ENCODE peak calls at places on chromosomes 7 and 10, in nine cellular contexts. L, R, M, J, B, Z, D, V and E are unnamed samples. For H3K27me3, the result is how much of the 10 kb centered on the place peaks cover.

GRCh38 chr7:84002348-84002747 is 192.2 kb downstream of the SEMA3A start:
- DNase-seq in L (no peak), R (no peak), M (peak), J (no peak), B (no peak), Z (no peak), D (no peak), V (no peak), E (no peak)

GRCh38 chr7:135710417-135711138 is 17.4 kb downstream of the SLC13A4 start:
- DNase-seq in L (no peak), R (no peak), M (peak), J (peak), B (no peak), Z (no peak), D (no peak), V (peak), E (no peak)

GRCh38 chr7:149317986-149318672 is 56.1 kb downstream of the ZNF783 start:
- DNase-seq in L (no peak), R (no peak), M (peak), J (no peak), B (no peak), Z (no peak), D (no peak), V (no peak), E (no peak)

GRCh38 chr7:45588466-45588865 is 14.3 kb downstream of the ADCY1 start:
- DNase-seq in L (peak), R (peak), M (no peak), J (no peak), B (no peak), Z (no peak), D (no peak), V (no peak), E (no peak)

GRCh38 chr10:96402417-96403305 is 43.9 kb upstream of the OPALIN start:
- DNase-seq in L (peak), R (no peak), M (peak), J (no peak), B (no peak), Z (no peak), D (no peak), V (no peak), E (no peak)

GRCh38 chr7:158419238-158419785 is 168.3 kb downstream of the PTPRN2 start:
- DNase-seq in L (no peak), R (no peak), M (no peak), J (no peak), B (no peak), Z (no peak), D (no peak), V (no peak), E (no peak)

GRCh38 chr10:79347226-79347893 is at the start of gene PPIF:
- DNase-seq in L (peak), R (peak), M (peak), J (peak), B (peak), Z (peak), D (peak), V (peak), E (peak)

GRCh38 chr10:48696535-48696873 is 11.8 kb downstream of the WDFY4 start:
- DNase-seq in L (no peak), R (no peak), M (no peak), J (no peak), B (no peak), Z (no peak), D (no peak), V (no peak), E (no peak)

GRCh38 chr7:2540641-2541051 is 14.7 kb downstream of the BRAT1 start:
- DNase-seq in L (peak), R (no peak), M (no peak), J (peak), B (no peak), Z (no peak), D (no peak), V (no peak), E (no peak)

GRCh38 chr7:112892263-112892662 is 102.1 kb upstream of the TMEM168 start:
- DNase-seq in L (no peak), R (no peak), M (no peak), J (no peak), B (no peak), Z (no peak), D (no peak), V (no peak), E (no peak)

GRCh38 chr7:18426564-18427226 is 68.9 kb upstream of the HDAC9 start:
- DNase-seq in L (no peak), R (no peak), M (no peak), J (no peak), B (no peak), Z (peak), D (peak), V (no peak), E (no peak)

GRCh38 chr10:51215956-51216834 is 141.9 kb downstream of the PRKG1 start:
- DNase-seq in L (no peak), R (no peak), M (no peak), J (no peak), B (no peak), Z (no peak), D (no peak), V (no peak), E (no peak)

GRCh38 chr10:69446650-69447151 is 4.6 kb upstream of the TSPAN15 start:
- DNase-seq in L (no peak), R (no peak), M (no peak), J (no peak), B (peak), Z (peak), D (peak), V (peak), E (no peak)

GRCh38 chr7:43872401-43873165 is 3.3 kb upstream of the MRPS24 start:
- DNase-seq in L (no peak), R (peak), M (no peak), J (peak), B (no peak), Z (no peak), D (no peak), V (no peak), E (no peak)

GRCh38 chr7:41754046-41754445 is 51.2 kb upstream of the INHBA start:
- DNase-seq in L (no peak), R (no peak), M (no peak), J (no peak), B (no peak), Z (no peak), D (no peak), V (no peak), E (no peak)

GRCh38 chr7:158428842-158429753 is 158.5 kb downstream of the PTPRN2 start:
- DNase-seq in L (no peak), R (peak), M (no peak), J (peak), B (no peak), Z (no peak), D (no peak), V (no peak), E (no peak)

GRCh38 chr10:12518024-12518423 is 168.7 kb downstream of the CAMK1D start:
- DNase-seq in L (no peak), R (no peak), M (no peak), J (no peak), B (no peak), Z (no peak), D (no peak), V (no peak), E (no peak)

GRCh38 chr10:66827353-66827752 is 98.5 kb upstream of the LRRTM3 start:
- DNase-seq in L (no peak), R (no peak), M (no peak), J (no peak), B (peak), Z (no peak), D (no peak), V (no peak), E (no peak)

GRCh38 chr10:77011823-77012566 is 625.6 kb downstream of the KCNMA1 start:
- DNase-seq in L (no peak), R (no peak), M (no peak), J (no peak), B (no peak), Z (no peak), D (no peak), V (no peak), E (no peak)

GRCh38 chr7:19522486-19522885 is 186.4 kb downstream of the POLR1F start:
- DNase-seq in L (no peak), R (no peak), M (no peak), J (no peak), B (no peak), Z (no peak), D (no peak), V (no peak), E (no peak)

GRCh38 chr10:128274938-128275337 is 148.7 kb upstream of the MKI67 start:
- DNase-seq in L (no peak), R (no peak), M (no peak), J (no peak), B (no peak), Z (no peak), D (no peak), V (no peak), E (no peak)

GRCh38 chr7:156903232-156903909 is 10.4 kb upstream of the LMBR1 start:
- DNase-seq in L (no peak), R (peak), M (no peak), J (no peak), B (peak), Z (no peak), D (peak), V (peak), E (peak)

GRCh38 chr10:94757916-94758315 is 4.6 kb upstream of the CYP2C19 start:
- DNase-seq in L (no peak), R (no peak), M (peak), J (no peak), B (no peak), Z (no peak), D (no peak), V (no peak), E (no peak)

GRCh38 chr7:30921540-30921930 is 9.9 kb downstream of the AQP1 start:
- DNase-seq in L (peak), R (peak), M (no peak), J (peak), B (no peak), Z (no peak), D (no peak), V (no peak), E (no peak)

GRCh38 chr7:351681-352480 is 61.9 kb downstream of the FOXL3 start:
- DNase-seq in L (no peak), R (no peak), M (no peak), J (no peak), B (no peak), Z (no peak), D (no peak), V (no peak), E (no peak)

GRCh38 chr10:69180525-69181204 is 631 bp downstream of the SUPV3L1 start:
- DNase-seq in L (no peak), R (no peak), M (peak), J (no peak), B (no peak), Z (no peak), D (no peak), V (no peak), E (no peak)

GRCh38 chr10:12631787-12632562 is 282.6 kb downstream of the CAMK1D start:
- DNase-seq in L (no peak), R (no peak), M (no peak), J (no peak), B (no peak), Z (no peak), D (no peak), V (peak), E (no peak)

GRCh38 chr7:116610210-116610609 is 61.8 kb upstream of the MET start:
- DNase-seq in L (no peak), R (no peak), M (no peak), J (no peak), B (no peak), Z (no peak), D (peak), V (no peak), E (no peak)

GRCh38 chr10:20247858-20248257 is 431.6 kb downstream of the PLXDC2 start:
- DNase-seq in L (no peak), R (no peak), M (no peak), J (no peak), B (no peak), Z (no peak), D (no peak), V (no peak), E (no peak)

GRCh38 chr10:93573051-93573909 is 6.8 kb downstream of the FFAR4 start:
- DNase-seq in L (no peak), R (no peak), M (no peak), J (no peak), B (no peak), Z (no peak), D (no peak), V (no peak), E (no peak)

GRCh38 chr7:35379481-35379880 is 125.6 kb upstream of the TBX20 start:
- DNase-seq in L (no peak), R (no peak), M (no peak), J (no peak), B (no peak), Z (no peak), D (no peak), V (no peak), E (no peak)

GRCh38 chr10:132193907-132194552 is 7.3 kb downstream of the DPYSL4 start:
- DNase-seq in L (no peak), R (peak), M (no peak), J (no peak), B (no peak), Z (no peak), D (no peak), V (peak), E (no peak)

GRCh38 chr7:141027043-141027442 is 12.3 kb upstream of the MRPS33 start:
- DNase-seq in L (no peak), R (no peak), M (peak), J (no peak), B (no peak), Z (no peak), D (no peak), V (no peak), E (no peak)

GRCh38 chr7:114413741-114414140 is 874 bp upstream of the FOXP2 start:
- DNase-seq in L (no peak), R (no peak), M (no peak), J (no peak), B (no peak), Z (no peak), D (no peak), V (no peak), E (no peak)

GRCh38 chr10:15290150-15290549 is 80.9 kb downstream of the FAM171A1 start:
- DNase-seq in L (peak), R (no peak), M (no peak), J (no peak), B (no peak), Z (no peak), D (no peak), V (no peak), E (no peak)

GRCh38 chr10:93063977-93064660 is 3.5 kb downstream of the CYP26C1 start:
- DNase-seq in L (no peak), R (no peak), M (no peak), J (no peak), B (no peak), Z (no peak), D (no peak), V (no peak), E (no peak)

GRCh38 chr10:101260764-101261341 is 31.6 kb upstream of the LBX1 start:
- DNase-seq in L (no peak), R (no peak), M (peak), J (no peak), B (no peak), Z (no peak), D (no peak), V (no peak), E (no peak)

DNA sequence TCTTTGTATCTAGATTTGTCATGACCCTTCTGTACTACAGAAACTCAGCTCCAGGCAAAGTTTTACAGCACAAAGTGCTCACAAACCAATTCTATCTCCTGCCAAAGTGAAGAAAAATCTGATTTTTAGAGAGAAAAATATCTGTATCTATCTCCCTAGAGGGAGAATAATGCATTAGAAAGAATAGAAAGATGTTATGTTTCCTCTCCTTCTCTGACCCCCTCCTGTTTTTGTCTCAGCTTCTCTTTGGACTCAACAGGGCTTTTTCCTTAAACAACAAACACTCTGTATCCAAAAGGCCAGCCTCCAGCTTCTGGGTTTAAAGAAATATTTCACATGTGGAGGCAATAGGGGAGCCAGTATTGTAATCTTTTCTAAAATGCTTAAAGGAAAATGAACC is 627.4 kb downstream of the REEP3 start:
- DNase-seq in L (no peak), R (no peak), M (no peak), J (no peak), B (no peak), Z (no peak), D (no peak), V (no peak), E (no peak)
- TF ChIP-seq POLR2AphosphoS5 in L (no peak), R (no peak), M (no peak), J (no peak), B (no peak), Z (no peak), D (no peak), V (no peak), E (no peak)

GRCh38 chr7:1431226-1431625 is 28.0 kb downstream of the MICALL2 start:
- DNase-seq in L (no peak), R (no peak), M (no peak), J (no peak), B (no peak), Z (no peak), D (no peak), V (no peak), E (no peak)
- H3K27me3 ChIP-seq in L (half or more), R (under half), M (under half), J (under half), B (under half), Z (under half), D (under half), V (under half), E (under half)

DNA sequence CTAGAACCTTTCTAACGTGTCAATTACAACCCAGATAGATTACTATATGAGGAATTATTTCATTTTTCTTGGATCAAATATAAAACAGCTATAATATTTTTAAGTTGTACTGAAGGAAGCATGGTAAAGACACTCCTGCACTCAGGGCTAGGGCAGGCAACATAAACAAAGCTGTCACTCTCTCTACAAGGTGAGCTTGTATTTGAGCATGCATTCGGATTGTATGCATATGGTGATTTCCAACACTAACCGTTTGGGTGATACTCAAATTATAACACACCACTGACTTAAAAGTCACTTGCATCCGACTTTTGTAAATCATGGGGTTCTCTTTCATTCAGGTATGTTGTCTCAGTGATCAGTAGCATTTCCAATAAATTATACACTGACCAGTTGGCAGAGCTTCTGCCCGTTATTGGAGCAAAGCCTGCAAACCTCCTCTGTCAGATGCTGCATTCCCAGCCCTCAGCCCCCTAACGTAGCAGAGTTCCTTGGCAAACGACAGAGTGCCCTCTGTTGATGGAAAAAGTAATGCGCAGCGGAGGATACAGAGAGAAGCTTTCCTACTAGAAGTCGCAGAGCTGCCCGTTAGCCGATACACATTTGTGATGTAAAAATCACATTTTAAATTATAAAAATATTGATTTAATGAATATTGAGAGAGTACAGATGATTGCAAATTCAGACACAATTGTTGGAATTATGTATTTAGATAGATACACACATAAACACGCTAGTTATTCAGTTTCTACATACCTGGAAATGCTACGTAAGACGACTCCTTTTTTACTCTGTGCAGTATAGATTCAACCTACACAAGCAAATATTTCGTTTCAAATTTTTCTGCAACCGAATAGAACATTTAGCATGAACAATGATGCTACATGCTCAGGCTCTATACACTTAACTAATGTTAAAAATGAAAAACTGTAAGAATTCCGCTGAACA is 173.9 kb upstream of the SP4 start:
- DNase-seq in L (no peak), R (no peak), M (peak), J (peak), B (peak), Z (peak), D (peak), V (peak), E (peak)
- TF ChIP-seq CTCF in L (peak), R (peak), M (peak), J (peak), B (peak), Z (peak), D (peak), V (peak), E (peak)

GRCh38 chr7:69130421-69130820 is 467.9 kb upstream of the AUTS2 start:
- DNase-seq in L (no peak), R (no peak), M (no peak), J (no peak), B (no peak), Z (no peak), D (no peak), V (no peak), E (no peak)

GRCh38 chr7:69129524-69129923 is 468.8 kb upstream of the AUTS2 start:
- DNase-seq in L (no peak), R (no peak), M (no peak), J (no peak), B (no peak), Z (no peak), D (no peak), V (no peak), E (no peak)

GRCh38 chr7:69123003-69123402 is 475.3 kb upstream of the AUTS2 start:
- DNase-seq in L (no peak), R (no peak), M (no peak), J (no peak), B (no peak), Z (no peak), D (no peak), V (no peak), E (no peak)

GRCh38 chr7:69126896-69127479 is 471.3 kb upstream of the AUTS2 start:
- DNase-seq in L (no peak), R (no peak), M (no peak), J (no peak), B (no peak), Z (no peak), D (no peak), V (no peak), E (no peak)
- TF ChIP-seq POLR2AphosphoS5 in L (no peak), R (no peak), M (no peak), J (no peak), B (no peak), Z (no peak), D (no peak), V (no peak), E (no peak)

GRCh38 chr7:27948856-27949255 is 208.9 kb downstream of the TAX1BP1 start:
- DNase-seq in L (no peak), R (no peak), M (no peak), J (no peak), B (no peak), Z (no peak), D (no peak), V (no peak), E (no peak)
- H3K27me3 ChIP-seq in L (under half), R (under half), M (under half), J (under half), B (under half), Z (under half), D (under half), V (under half), E (under half)

GRCh38 chr7:67713651-67714050 is 717.0 kb downstream of the TYW1 start:
- DNase-seq in L (no peak), R (no peak), M (no peak), J (no peak), B (no peak), Z (no peak), D (no peak), V (no peak), E (no peak)

GRCh38 chr7:67711706-67712105 is 715.1 kb downstream of the TYW1 start:
- DNase-seq in L (no peak), R (no peak), M (no peak), J (no peak), B (no peak), Z (no peak), D (no peak), V (no peak), E (no peak)

DNA sequence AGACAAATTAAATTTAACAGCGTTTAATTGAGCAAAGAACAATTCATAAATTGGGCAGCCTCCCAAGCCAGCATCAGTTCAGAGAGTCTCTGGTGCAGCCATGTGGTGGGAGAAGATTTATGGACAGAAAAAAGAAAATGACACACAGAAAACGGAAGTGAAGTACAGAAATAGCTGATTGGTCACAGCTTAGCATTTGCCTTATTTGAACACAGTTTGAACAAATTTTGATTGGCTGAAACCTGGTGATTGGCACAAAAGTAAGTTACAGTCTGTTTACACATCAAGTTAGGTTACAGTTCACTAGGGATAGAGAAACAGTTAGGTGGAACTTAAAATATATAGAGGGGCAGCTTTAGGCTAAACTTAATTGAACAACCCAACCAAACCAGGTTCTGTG is 720.1 kb downstream of the TYW1 start:
- DNase-seq in L (no peak), R (no peak), M (no peak), J (no peak), B (no peak), Z (no peak), D (no peak), V (no peak), E (no peak)
- TF ChIP-seq CTCF in L (no peak), R (no peak), M (no peak), J (no peak), B (no peak), Z (no peak), D (no peak), V (no peak), E (no peak)